ENCODE peak calls at places on chromosomes 5 and 9, in six cellular contexts. N is HepG2, O is transverse colon, P is K562, V is upper lobe of left lung, E is stomach. A is an unnamed sample.

GRCh38 chr9:89747589-89747988 is 142.8 kb downstream of the GADD45G start:
- DNase-seq in N (no peak), O (no peak), P (no peak), V (no peak), E (no peak), A (no peak)

GRCh38 chr9:110030632-110031031 is 177.3 kb downstream of the C9orf152 start:
- DNase-seq in N (no peak), O (no peak), P (no peak), V (no peak), E (no peak), A (no peak)

GRCh38 chr9:80793706-80794105 is 895.6 kb downstream of the TLE1 start:
- DNase-seq in N (no peak), O (no peak), P (no peak), V (no peak), E (no peak), A (no peak)

GRCh38 chr5:98319299-98320011 is 454.0 kb upstream of the RGMB start:
- DNase-seq in N (no peak), O (no peak), P (no peak), V (no peak), E (no peak), A (no peak)

GRCh38 chr5:170368593-170368992 is 20.6 kb downstream of the KCNMB1 start:
- DNase-seq in N (no peak), O (no peak), P (no peak), V (no peak), E (no peak), A (peak; percentile 32)

GRCh38 chr9:98410185-98410697 is 154.8 kb upstream of the TBC1D2 start:
- DNase-seq in N (peak; percentile 10), O (no peak), P (peak; percentile 74), V (no peak), E (no peak), A (no peak)

GRCh38 chr5:158100373-158100902 is 241.5 kb upstream of the CLINT1 start:
- DNase-seq in N (no peak), O (no peak), P (no peak), V (no peak), E (no peak), A (no peak)

GRCh38 chr5:123264399-123264798 is 158.8 kb downstream of the CEP120 start:
- DNase-seq in N (no peak), O (no peak), P (no peak), V (no peak), E (no peak), A (no peak)

GRCh38 chr5:119385136-119386128 is 29.6 kb downstream of the TNFAIP8 start:
- DNase-seq in N (no peak), O (no peak), P (no peak), V (no peak), E (no peak), A (no peak)

GRCh38 chr5:171622010-171622409 is 163.6 kb upstream of the SMIM23 start:
- DNase-seq in N (no peak), O (no peak), P (no peak), V (no peak), E (no peak), A (peak; percentile 2)

GRCh38 chr5:159826351-159827222 is 89.7 kb upstream of the ADRA1B start:
- DNase-seq in N (no peak), O (no peak), P (no peak), V (peak; percentile 89), E (peak; percentile 82), A (no peak)

GRCh38 chr9:14153310-14153720 is 160.6 kb downstream of the NFIB start:
- DNase-seq in N (no peak), O (no peak), P (no peak), V (no peak), E (no peak), A (no peak)

GRCh38 chr9:87479801-87480201 is 17.9 kb upstream of the DAPK1 start:
- DNase-seq in N (peak; percentile 50), O (peak; percentile 34), P (peak; percentile 11), V (peak; percentile 77), E (no peak), A (no peak)

GRCh38 chr5:158977642-158978041 is 122.1 kb downstream of the EBF1 start:
- DNase-seq in N (no peak), O (no peak), P (no peak), V (no peak), E (no peak), A (no peak)

GRCh38 chr9:13823021-13823420 is 490.9 kb downstream of the NFIB start:
- DNase-seq in N (no peak), O (no peak), P (no peak), V (no peak), E (no peak), A (no peak)

GRCh38 chr5:121188849-121189248 is 662.8 kb upstream of the FTMT start:
- DNase-seq in N (no peak), O (no peak), P (no peak), V (no peak), E (no peak), A (no peak)

GRCh38 chr5:139100825-139101224 is 97.3 kb downstream of the SIL1 start:
- DNase-seq in N (no peak), O (no peak), P (no peak), V (no peak), E (no peak), A (no peak)

GRCh38 chr9:3497406-3497805 is 28.4 kb downstream of the RFX3 start:
- DNase-seq in N (no peak), O (no peak), P (no peak), V (no peak), E (no peak), A (no peak)

GRCh38 chr9:132410642-132411041 is 631 bp downstream of the CFAP77 start:
- DNase-seq in N (no peak), O (no peak), P (no peak), V (no peak), E (no peak), A (no peak)

GRCh38 chr5:19866088-19866446 is 121.9 kb downstream of the CDH18 start:
- DNase-seq in N (no peak), O (no peak), P (no peak), V (no peak), E (no peak), A (no peak)

GRCh38 chr5:17077447-17078233 is 139.8 kb upstream of the BASP1 start:
- DNase-seq in N (no peak), O (no peak), P (no peak), V (no peak), E (no peak), A (no peak)

GRCh38 chr9:97633859-97634485 is 351 bp downstream of the NCBP1 start:
- DNase-seq in N (peak; percentile 3), O (no peak), P (no peak), V (no peak), E (no peak), A (no peak)

GRCh38 chr5:175698401-175699115 is 40.7 kb downstream of the HRH2 start:
- DNase-seq in N (no peak), O (no peak), P (no peak), V (no peak), E (no peak), A (peak; percentile 57)

GRCh38 chr9:12503606-12504122 is 189.5 kb upstream of the TYRP1 start:
- DNase-seq in N (no peak), O (no peak), P (no peak), V (no peak), E (no peak), A (no peak)

GRCh38 chr5:133304707-133305216 is 252.9 kb downstream of the HSPA4 start:
- DNase-seq in N (no peak), O (no peak), P (no peak), V (no peak), E (no peak), A (no peak)

GRCh38 chr5:176894298-176894697 is 4.8 kb downstream of the HK3 start:
- DNase-seq in N (no peak), O (no peak), P (no peak), V (peak; percentile 16), E (peak; percentile 17), A (no peak)

GRCh38 chr5:126745259-126745992 is 31.5 kb upstream of the LMNB1 start:
- DNase-seq in N (no peak), O (no peak), P (no peak), V (no peak), E (no peak), A (no peak)

GRCh38 chr5:63916786-63917185 is 45.5 kb downstream of the HTR1A start:
- DNase-seq in N (no peak), O (no peak), P (no peak), V (no peak), E (no peak), A (no peak)

GRCh38 chr5:67244345-67244793 is 47.8 kb upstream of the CD180 start:
- DNase-seq in N (peak; percentile 28), O (no peak), P (no peak), V (peak; percentile 39), E (no peak), A (no peak)

GRCh38 chr5:16921246-16921645 is 14.8 kb downstream of the MYO10 start:
- DNase-seq in N (no peak), O (no peak), P (no peak), V (no peak), E (no peak), A (no peak)

GRCh38 chr5:111627862-111628261 is 115.5 kb upstream of the STARD4 start:
- DNase-seq in N (no peak), O (no peak), P (no peak), V (no peak), E (no peak), A (no peak)

DNA sequence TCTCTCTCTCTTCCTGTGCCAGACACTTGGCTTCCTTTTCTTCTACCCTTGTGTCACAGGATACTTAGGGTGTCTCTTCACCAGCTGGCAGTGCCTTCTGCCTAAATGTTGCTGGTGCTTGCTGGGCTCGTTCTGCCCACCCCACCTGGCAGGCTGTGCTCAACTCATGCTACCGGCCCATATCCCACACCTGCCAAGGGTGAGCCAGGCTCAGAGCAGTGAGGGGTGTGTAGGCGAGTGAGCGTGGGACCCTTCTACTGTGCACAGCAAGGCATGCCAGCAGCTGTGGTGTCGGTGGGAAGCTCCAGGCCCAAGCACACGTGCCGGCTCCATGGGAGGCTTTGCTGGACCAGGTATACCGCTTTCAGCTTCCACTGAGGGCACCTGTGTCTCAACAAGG is 1626.7 kb upstream of the ACO1 start:
- DNase-seq in N (no peak), O (no peak), P (no peak), V (no peak), E (no peak), A (peak; percentile 54)
- TF ChIP-seq EP300 in N (no peak), O (no peak), P (no peak), V (no peak), E (no peak), A (no peak)

DNA sequence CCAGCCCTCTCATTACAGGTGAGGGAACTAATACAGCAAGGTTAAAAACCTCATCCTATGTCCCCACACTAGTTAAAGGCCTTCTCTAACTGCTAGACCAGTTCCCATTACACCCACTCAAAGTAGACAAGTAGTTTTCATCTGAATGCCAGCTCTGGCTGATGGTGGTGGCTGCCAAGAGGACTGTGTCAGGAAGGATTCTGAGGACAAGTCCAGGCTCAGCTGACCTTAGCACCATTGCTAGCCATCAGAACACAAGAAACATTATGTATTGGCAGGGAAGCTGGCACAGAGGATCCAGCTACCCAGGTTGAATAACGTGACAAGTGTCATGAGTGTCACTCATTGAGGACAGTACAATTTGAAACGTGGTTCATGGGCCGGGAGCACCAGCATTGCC is 163.4 kb downstream of the HSD17B3 start:
- DNase-seq in N (no peak), O (no peak), P (no peak), V (no peak), E (no peak), A (peak; percentile 57)
- TF ChIP-seq POLR2AphosphoS5 in N (no peak), O (no peak), P (no peak), V (no peak), E (no peak), A (no peak)

GRCh38 chr5:1477341-1477740 is 32.1 kb upstream of the SLC6A3 start:
- DNase-seq in N (no peak), O (peak; percentile 46), P (no peak), V (peak; percentile 86), E (peak; percentile 50), A (peak; percentile 85)
- TF ChIP-seq EP300 in N (no peak), O (no peak), P (no peak), V (peak; percentile 55), E (no peak), A (peak; percentile 73)

GRCh38 chr9:27209034-27209433 is 87.9 kb downstream of the EQTN start:
- DNase-seq in N (no peak), O (no peak), P (no peak), V (no peak), E (no peak), A (no peak)
- TF ChIP-seq POLR2AphosphoS5 in N (no peak), O (no peak), P (no peak), V (no peak), E (no peak), A (no peak)